ENCODE peak calls at places on chromosomes 6 and 20, in nine cellular contexts. Y is H54; Q is activated CD8-positive, alpha-beta memory T cell treated with anti-CD3 and anti-CD28 coated beads, Interleukin-2, amount 50 U/mL, for 4 hours; F is pons; X is stimulated activated CD4-positive, alpha-beta T cell treated with anti-CD3 and anti-CD28 coated beads, TNF-alpha, amount 100 ng/mL, for 1 hour; W is GM23338; O is activated gamma-delta T cell; C is fibroblast of lung; P is stimulated activated CD8-positive, alpha-beta memory T cell treated with anti-CD3 and anti-CD28 coated beads, Interleukin-4, amount 100 ng/mL, for 4 hours. M is an unnamed sample.

GRCh38 chr6:157317129-157317814 is 6.0 kb downstream of the TMEM242 start:
- DNase-seq in P (no peak), C (peak; percentile 84), X (no peak), W (no peak), Q (no peak), O (no peak), Y (peak; percentile 39), F (peak; percentile 79), M (peak; percentile 91)

GRCh38 chr6:142846883-142847287 is 98.1 kb downstream of the HIVEP2 start:
- DNase-seq in C (peak; percentile 93), X (no peak), F (no peak), Q (no peak), P (no peak), Y (no peak), W (no peak), O (no peak), M (peak; percentile 88)

GRCh38 chr20:19929749-19930148 is 87.4 kb upstream of the NAA20 start:
- DNase-seq in O (no peak), Y (no peak), P (no peak), C (no peak), F (peak; percentile 51), Q (no peak), W (no peak), X (no peak), M (no peak)

GRCh38 chr20:51575486-51575885 is 33.0 kb upstream of the NFATC2 start:
- DNase-seq in O (no peak), W (no peak), Y (no peak), C (no peak), X (no peak), F (no peak), P (no peak), Q (no peak), M (no peak)

GRCh38 chr6:114430534-114431124 is 87.8 kb upstream of the HS3ST5 start:
- DNase-seq in O (no peak), P (no peak), X (no peak), Y (no peak), C (no peak), F (no peak), Q (no peak), W (peak; percentile 51), M (no peak)

GRCh38 chr6:7900621-7901020 is 10.0 kb downstream of the TXNDC5 start:
- DNase-seq in C (no peak), Q (no peak), P (no peak), W (no peak), O (no peak), Y (no peak), X (no peak), F (no peak), M (no peak)

GRCh38 chr6:73395875-73396274 is 1.2 kb downstream of the DDX43 start:
- DNase-seq in O (no peak), Y (no peak), P (no peak), Q (no peak), W (no peak), C (no peak), F (no peak), X (no peak), M (no peak)

GRCh38 chr6:131885237-131885636 is 65.9 kb downstream of the CCN2 start:
- DNase-seq in F (no peak), O (no peak), Q (no peak), W (no peak), C (peak; percentile 17), P (no peak), X (no peak), Y (no peak), M (no peak)

GRCh38 chr6:158018851-158019361 is 37.2 kb downstream of the SYNJ2 start:
- DNase-seq in X (no peak), Q (no peak), O (no peak), C (peak; percentile 87), Y (peak; percentile 39), P (no peak), F (no peak), W (no peak), M (peak; percentile 82)

GRCh38 chr20:35129647-35130069 is 17.5 kb downstream of the EDEM2 start:
- DNase-seq in W (no peak), P (no peak), Y (no peak), C (peak; percentile 44), Q (no peak), X (no peak), O (no peak), F (no peak), M (peak; percentile 38)

GRCh38 chr20:58611236-58612020 is 39.7 kb upstream of the STX16 start:
- DNase-seq in Q (no peak), Y (no peak), P (no peak), X (no peak), W (no peak), C (no peak), F (no peak), O (no peak), M (no peak)

GRCh38 chr6:113570176-113570575 is 287.0 kb upstream of the MARCKS start:
- DNase-seq in O (no peak), Q (no peak), Y (no peak), W (no peak), X (no peak), P (no peak), F (no peak), C (no peak), M (peak; percentile 77)

GRCh38 chr6:163637524-163637923 is 223.0 kb downstream of the QKI start:
- DNase-seq in X (no peak), Y (no peak), F (no peak), Q (no peak), C (no peak), P (no peak), O (no peak), W (no peak), M (no peak)

GRCh38 chr20:62736026-62736406 is 27.4 kb downstream of the NTSR1 start:
- DNase-seq in Q (peak; percentile 11), W (no peak), X (no peak), O (no peak), F (no peak), C (no peak), Y (no peak), P (no peak), M (no peak)

GRCh38 chr20:53769041-53769440 is 175.4 kb upstream of the ZNF217 start:
- DNase-seq in C (no peak), W (peak; percentile 24), X (no peak), Q (no peak), P (no peak), O (no peak), Y (no peak), F (no peak), M (no peak)

GRCh38 chr20:48846516-48847492 is 19.0 kb upstream of the PREX1 start:
- DNase-seq in Y (no peak), P (no peak), X (no peak), O (no peak), W (peak; percentile 82), F (peak; percentile 33), Q (peak; percentile 40), C (peak; percentile 25), M (peak; percentile 62)

GRCh38 chr6:8831366-8832152 is 396.2 kb upstream of the SLC35B3 start:
- DNase-seq in P (no peak), Q (no peak), O (no peak), C (no peak), F (no peak), W (no peak), X (no peak), Y (no peak), M (no peak)

GRCh38 chr6:19303381-19303780 is 533.8 kb upstream of the ID4 start:
- DNase-seq in X (no peak), Y (no peak), C (peak; percentile 17), F (peak; percentile 43), W (no peak), P (no peak), O (no peak), Q (no peak), M (peak; percentile 42)